ENCODE peak calls at places on chromosome 13, in five cellular contexts. G is psoas muscle, K is heart right ventricle, S is AG10803, U is right atrium auricular region. I is an unnamed sample.

GRCh38 chr13:96052655-96053002 is 572 bp downstream of the UGGT2 start:
- DNase-seq in G (no peak), K (no peak), S (peak), U (no peak), I (peak)

GRCh38 chr13:46756977-46757376 is 40.0 kb downstream of the ESD start:
- DNase-seq in G (no peak), K (no peak), S (peak), U (no peak), I (no peak)

GRCh38 chr13:107392205-107392604 is 823.1 kb downstream of the LIG4 start:
- DNase-seq in G (no peak), K (no peak), S (no peak), U (no peak), I (no peak)

GRCh38 chr13:30870049-30870884 is 35.8 kb upstream of the MEDAG start:
- DNase-seq in G (peak), K (peak), S (peak), U (peak), I (peak)

GRCh38 chr13:30413842-30414241 is 8.5 kb upstream of the UBE2L5 start:
- DNase-seq in G (no peak), K (no peak), S (no peak), U (no peak), I (no peak)

GRCh38 chr13:30371649-30372265 is 50.5 kb upstream of the UBE2L5 start:
- DNase-seq in G (no peak), K (no peak), S (peak), U (no peak), I (peak)

GRCh38 chr13:34216251-34216650 is 398.3 kb downstream of the RFC3 start:
- DNase-seq in G (no peak), K (no peak), S (peak), U (no peak), I (no peak)

GRCh38 chr13:29508874-29509249 is 86.6 kb downstream of the SLC7A1 start:
- DNase-seq in G (no peak), K (no peak), S (no peak), U (no peak), I (no peak)

GRCh38 chr13:30790592-30790991 is 55.2 kb downstream of the ALOX5AP start:
- DNase-seq in G (no peak), K (no peak), S (no peak), U (no peak), I (no peak)

GRCh38 chr13:83815598-83815997 is 66.7 kb downstream of the SLITRK1 start:
- DNase-seq in G (no peak), K (no peak), S (no peak), U (no peak), I (no peak)

GRCh38 chr13:34412817-34413365 is 529.2 kb upstream of the NBEA start:
- DNase-seq in G (no peak), K (no peak), S (peak), U (no peak), I (no peak)

DNA sequence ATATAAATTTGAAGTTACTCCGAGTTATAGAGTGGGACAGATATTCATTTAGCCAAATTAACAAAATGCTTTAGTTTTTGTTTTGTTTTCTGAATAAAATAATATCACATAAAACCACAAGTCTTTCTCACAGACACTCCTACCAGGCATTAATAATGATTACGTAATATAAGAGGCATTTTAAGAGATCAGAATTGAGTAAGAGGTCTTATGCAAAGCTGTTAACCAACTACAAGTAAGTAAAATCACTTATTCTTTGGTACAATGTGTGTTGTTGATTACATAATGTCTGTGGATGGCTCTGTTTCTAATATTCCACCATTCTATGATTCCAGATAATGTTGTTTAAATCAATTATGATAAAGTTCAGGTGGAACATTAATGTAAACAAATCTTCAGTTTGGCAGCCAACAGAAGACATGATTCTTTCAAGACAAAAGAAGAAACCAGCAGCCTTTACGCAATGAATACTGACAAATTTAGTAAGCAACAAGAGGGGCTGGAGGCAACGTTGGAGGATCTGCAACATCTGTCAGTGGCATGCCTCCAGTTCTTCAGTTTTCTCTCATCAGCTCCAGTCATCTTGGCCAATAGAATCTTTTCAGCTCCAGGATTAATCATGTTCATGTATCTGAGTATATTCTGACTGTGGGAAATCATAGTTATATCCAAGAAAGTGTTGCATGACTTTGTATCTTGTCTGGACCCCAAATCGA is 403.8 kb downstream of the SLITRK5 start:
- DNase-seq in G (peak), K (no peak), S (peak), U (no peak), I (no peak)
- H3K4me3 ChIP-seq in G (no peak), K (no peak), S (no peak), U (no peak), I (no peak)

DNA sequence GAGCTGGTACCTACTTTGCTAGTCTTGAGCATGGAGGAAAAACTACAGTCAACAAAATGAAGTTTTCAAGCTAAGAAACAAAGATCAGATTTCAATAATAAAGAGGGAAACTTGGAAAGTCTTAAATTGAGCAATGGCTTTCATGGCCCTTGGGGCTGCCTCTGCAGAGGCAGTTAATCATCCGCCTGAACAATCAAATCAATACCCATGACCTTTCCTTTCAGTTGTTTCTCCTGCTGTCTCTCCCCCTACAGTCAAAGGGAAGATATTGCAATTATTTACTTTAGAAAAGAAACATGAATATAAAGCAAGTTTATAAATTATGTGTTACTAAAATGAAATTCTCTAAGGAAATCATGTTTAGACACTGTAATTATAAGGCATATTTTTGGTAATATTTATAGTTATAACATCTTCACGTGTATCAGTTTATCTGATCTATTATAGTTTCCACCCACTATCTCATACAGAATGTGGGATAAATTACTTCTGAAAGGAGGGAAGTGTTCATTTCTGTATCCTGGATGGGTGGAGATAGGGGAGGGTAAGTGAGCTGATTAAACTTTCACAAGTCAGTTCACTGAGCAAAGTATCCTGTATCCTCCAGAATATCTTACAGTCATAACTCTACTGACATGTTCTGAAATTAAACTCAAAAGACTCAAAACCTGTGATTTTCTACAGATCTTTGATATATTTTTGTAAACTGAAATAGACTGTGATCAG is 72.4 kb upstream of the TSC22D1 start:
- DNase-seq in G (no peak), K (no peak), S (peak), U (no peak), I (peak)
- TF ChIP-seq CTCF in G (peak), K (peak), S (peak), U (peak), I (peak)

GRCh38 chr13:91400094-91400462 is 1.7 kb downstream of the GPC5 start:
- DNase-seq in G (no peak), K (no peak), S (no peak), U (no peak), I (no peak)
- H3K4me3 ChIP-seq in G (no peak), K (no peak), S (no peak), U (no peak), I (no peak)

GRCh38 chr13:109787135-109787954 is 962 bp upstream of the IRS2 start:
- DNase-seq in G (peak), K (peak), S (peak), U (no peak), I (no peak)
- TF ChIP-seq CTCF in G (no peak), K (no peak), S (no peak), U (peak), I (no peak)

DNA sequence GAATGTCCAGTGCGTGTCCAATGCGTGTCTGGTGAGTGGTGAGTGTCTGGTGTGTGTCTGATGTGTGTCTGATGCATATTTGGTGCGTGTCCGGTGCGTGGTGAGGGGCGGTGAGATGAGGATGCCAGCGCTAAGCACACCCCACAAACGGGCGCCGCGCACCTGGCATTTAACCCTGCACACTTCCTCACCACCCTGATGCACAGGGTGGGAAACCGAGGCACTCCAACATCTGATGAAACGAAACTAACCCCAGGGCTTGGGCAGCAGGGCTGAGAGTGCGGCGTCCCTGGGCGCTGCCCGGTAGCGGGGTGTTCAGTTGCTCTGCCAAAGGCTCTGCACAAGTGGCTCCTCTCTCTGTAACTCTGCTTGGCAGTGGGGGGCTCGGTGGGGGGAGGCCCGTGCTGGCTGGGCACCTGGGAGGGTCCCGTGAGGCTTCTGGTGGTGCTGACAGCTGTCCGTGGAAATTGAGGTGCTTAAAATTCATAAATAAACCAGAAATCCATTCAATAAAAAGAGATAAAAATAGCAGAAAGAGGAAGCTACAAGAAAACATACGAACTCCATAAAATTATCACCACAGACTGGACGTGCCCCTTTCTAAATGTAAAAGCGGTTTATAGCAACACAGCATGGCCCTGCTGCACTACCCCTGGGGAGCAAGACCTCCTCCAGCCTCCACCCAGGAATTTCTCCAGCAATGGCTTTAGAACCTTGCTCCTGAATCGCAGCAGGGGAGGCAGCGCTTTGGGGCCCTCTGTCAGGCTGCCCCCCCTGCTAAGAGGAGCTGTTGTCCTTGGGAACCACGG is 76.0 kb downstream of the RASA3 start:
- DNase-seq in G (no peak), K (no peak), S (no peak), U (no peak), I (no peak)
- H3K4me3 ChIP-seq in G (no peak), K (no peak), S (no peak), U (no peak), I (no peak)

DNA sequence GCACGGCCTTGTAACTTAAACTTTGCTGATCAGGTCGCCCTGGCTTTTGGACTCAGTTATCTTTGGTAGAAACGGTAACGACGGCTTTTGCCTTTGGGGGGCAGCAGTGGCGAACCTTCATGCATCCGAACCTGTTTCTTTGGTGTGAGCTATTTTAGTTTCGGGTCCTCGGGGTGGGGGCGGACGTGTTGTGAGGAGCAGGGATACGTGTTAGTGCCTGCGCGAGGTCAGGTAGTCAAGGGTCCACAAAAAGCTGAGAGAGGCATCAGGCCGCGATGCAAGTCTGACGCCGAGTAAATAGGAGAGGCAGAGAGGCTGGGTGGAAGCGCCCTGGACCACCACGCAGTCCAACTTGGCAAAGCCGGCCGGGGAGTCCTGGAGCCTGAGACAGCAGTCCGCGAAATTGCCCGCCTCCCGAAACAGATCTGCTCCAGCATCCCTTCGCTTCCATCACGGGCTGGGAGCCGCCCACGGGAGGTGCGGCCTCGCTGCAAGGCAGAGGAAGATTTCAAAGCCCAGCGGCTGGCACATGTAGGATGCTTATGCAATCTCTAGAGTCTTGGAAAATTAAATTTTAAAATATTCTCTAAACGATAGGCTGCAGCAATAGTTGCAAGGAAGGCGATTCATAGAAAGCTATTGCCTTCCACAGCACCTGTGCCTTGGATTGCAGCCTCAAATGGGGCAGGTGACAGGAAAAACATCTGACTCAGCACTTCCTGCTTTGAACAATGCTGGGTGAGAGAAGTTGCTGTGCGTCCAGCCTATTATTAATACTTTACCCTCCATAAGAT is 4.6 kb upstream of the TPP2 start:
- DNase-seq in G (peak), K (peak), S (peak), U (peak), I (peak)
- TF ChIP-seq CTCF in G (peak), K (peak), S (peak), U (peak), I (peak)

DNA sequence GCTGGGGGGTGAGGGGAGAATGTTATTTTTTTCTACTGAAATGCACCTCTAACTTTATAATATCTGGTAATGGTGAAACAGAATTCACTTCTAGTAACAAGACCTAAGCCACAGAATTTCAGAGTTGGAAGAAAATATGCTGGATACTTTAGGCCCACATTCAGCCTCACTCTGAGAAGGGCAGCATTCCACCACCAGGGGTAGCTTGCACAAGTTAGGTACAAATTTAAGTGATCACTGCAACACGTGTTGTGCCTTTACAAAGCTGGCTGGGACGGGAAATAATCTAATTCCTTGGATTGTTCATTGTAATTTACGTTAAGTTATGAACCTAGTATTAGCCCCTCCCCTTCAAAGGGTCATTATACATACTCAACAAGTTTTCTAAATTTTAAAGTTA is 192.3 kb downstream of the RGCC start:
- DNase-seq in G (no peak), K (no peak), S (peak), U (no peak), I (no peak)
- H3K4me3 ChIP-seq in G (no peak), K (no peak), S (no peak), U (no peak), I (no peak)

I was measured in GM12865.